ENCODE peak calls at places on chromosomes 13 and 19, in ten cellular contexts. Z is GM23338, C is RWPE2, F is prostate gland, U is testis, T is SJSA1, Q is tibial nerve, O is mammary epithelial cell, D is body of pancreas, R is endodermal cell. V is an unnamed sample.

GRCh38 chr19:861099-861755 is 1.8 kb downstream of the CFD start:
- DNase-seq in Q (no peak), Z (no peak), C (no peak), U (no peak), T (no peak), R (no peak), F (no peak), O (no peak), D (no peak), V (no peak)

GRCh38 chr19:9456018-9456689 is 20.8 kb upstream of the ZNF266 start:
- DNase-seq in T (no peak), U (no peak), D (no peak), Z (no peak), Q (no peak), F (no peak), C (no peak), O (no peak), R (no peak), V (no peak)

GRCh38 chr19:14442904-14443631 is 10.0 kb downstream of the PKN1 start:
- DNase-seq in O (no peak), Z (no peak), Q (no peak), D (no peak), F (no peak), U (no peak), R (no peak), T (no peak), C (no peak), V (no peak)

GRCh38 chr19:7605490-7606222 is 10.0 kb downstream of the CAMSAP3 start:
- DNase-seq in Q (no peak), R (peak; percentile 88), F (no peak), D (peak; percentile 40), C (no peak), Z (peak; percentile 91), O (peak; percentile 16), U (peak; percentile 75), T (peak; percentile 46), V (no peak)

GRCh38 chr19:18311495-18311894 is 11.4 kb downstream of the LSM4 start:
- DNase-seq in U (no peak), F (no peak), C (no peak), D (no peak), O (no peak), Z (no peak), T (no peak), Q (no peak), R (no peak), V (no peak)

GRCh38 chr19:42606660-42607351 is 12.1 kb upstream of the CEACAM8 start:
- DNase-seq in F (peak; percentile 90), R (peak; percentile 92), U (peak; percentile 80), O (peak; percentile 61), D (peak; percentile 94), Z (peak; percentile 92), Q (no peak), T (peak; percentile 64), C (no peak), V (peak; percentile 14)

GRCh38 chr13:106348032-106348431 is 187.4 kb downstream of the EFNB2 start:
- DNase-seq in R (peak; percentile 53), C (no peak), Z (peak; percentile 66), O (peak; percentile 88), F (no peak), U (no peak), D (no peak), Q (no peak), T (no peak), V (peak; percentile 54)

GRCh38 chr19:7312816-7313215 is 18.6 kb upstream of the INSR start:
- DNase-seq in U (no peak), Z (no peak), Q (no peak), T (no peak), R (no peak), F (no peak), C (no peak), D (no peak), O (no peak), V (no peak)

GRCh38 chr19:51983361-51983760 is 3.3 kb downstream of the ZNF350 start:
- DNase-seq in R (no peak), O (no peak), C (no peak), D (no peak), Q (no peak), Z (no peak), U (no peak), T (no peak), F (peak; percentile 58), V (no peak)
- H3K27ac ChIP-seq in R (no peak overlapping the region), O (no peak overlapping the region), C (no peak overlapping the region), D (no peak overlapping the region), Q (no peak overlapping the region), Z (no peak overlapping the region), U (no peak overlapping the region), T (no peak overlapping the region), F (peak overlapping the region; percentile 88), V (no peak overlapping the region)

GRCh38 chr19:46698395-46699321 is 18.3 kb downstream of the PRKD2 start:
- DNase-seq in F (no peak), O (no peak), T (no peak), C (no peak), D (no peak), Z (no peak), U (no peak), Q (no peak), R (no peak), V (no peak)

GRCh38 chr19:46696052-46696451 is 20.9 kb downstream of the PRKD2 start:
- DNase-seq in Z (no peak), R (peak; percentile 61), F (no peak), O (no peak), D (no peak), Q (no peak), C (no peak), T (no peak), U (no peak), V (no peak)

GRCh38 chr19:46700704-46701103 is 16.2 kb downstream of the PRKD2 start:
- DNase-seq in D (no peak), Q (no peak), Z (no peak), U (no peak), C (no peak), O (no peak), F (no peak), T (no peak), R (no peak), V (no peak)

GRCh38 chr19:46693760-46694159 is 23.2 kb downstream of the PRKD2 start:
- DNase-seq in R (no peak), T (no peak), C (no peak), F (no peak), Q (no peak), U (no peak), O (no peak), D (no peak), Z (no peak), V (no peak)

DNA sequence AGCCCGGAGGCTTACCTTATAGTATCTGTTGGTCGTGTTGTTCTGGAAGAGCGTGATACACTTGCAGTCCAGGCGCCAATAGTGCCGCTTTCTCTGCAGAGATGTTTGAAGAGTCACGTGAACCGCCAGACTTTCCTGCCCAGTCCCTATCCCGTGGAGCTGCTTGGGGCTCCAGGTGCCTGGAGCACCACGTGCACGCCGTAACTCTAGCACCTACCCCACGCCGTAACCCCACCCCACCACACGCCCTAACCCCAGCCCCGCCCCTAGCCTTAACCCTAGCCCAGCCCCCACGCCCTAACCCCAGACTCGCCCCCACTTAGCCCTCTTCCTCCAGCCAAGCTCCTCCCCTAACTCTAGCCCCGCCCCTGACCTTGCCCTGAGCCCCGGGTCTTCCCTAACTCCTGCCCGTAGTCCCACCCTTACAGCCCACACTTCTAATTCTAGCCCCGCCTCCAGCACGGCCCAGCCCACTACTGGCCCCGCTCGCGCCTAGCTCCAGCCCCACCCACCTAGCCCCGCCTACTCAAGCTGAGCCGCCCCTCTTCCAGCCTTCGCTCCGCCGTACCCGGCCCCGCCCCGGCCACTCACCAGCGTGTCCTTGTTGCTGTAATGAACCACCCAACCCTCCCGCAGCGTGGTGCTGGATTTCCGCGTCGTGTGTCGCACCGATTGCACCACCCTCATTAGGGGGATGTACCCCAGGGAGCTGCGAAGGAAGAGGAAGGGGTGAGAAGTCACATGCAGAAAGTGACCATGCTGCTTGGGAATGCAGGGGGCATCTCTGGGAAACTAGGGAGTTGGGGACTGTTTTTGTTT is 19.6 kb downstream of the PRKD2 start:
- DNase-seq in U (peak; percentile 90), F (peak; percentile 62), R (peak; percentile 99), C (peak; percentile 71), D (peak; percentile 91), Q (peak; percentile 79), T (no peak), Z (peak; percentile 99), O (no peak), V (no peak)
- H3K27ac ChIP-seq in U (no peak overlapping the region), F (no peak overlapping the region), R (no peak overlapping the region), C (no peak overlapping the region), D (no peak overlapping the region), Q (peak overlapping the region; percentile 64), T (no peak overlapping the region), Z (peak overlapping the region; percentile 84), O (no peak overlapping the region), V (no peak overlapping the region)

DNA sequence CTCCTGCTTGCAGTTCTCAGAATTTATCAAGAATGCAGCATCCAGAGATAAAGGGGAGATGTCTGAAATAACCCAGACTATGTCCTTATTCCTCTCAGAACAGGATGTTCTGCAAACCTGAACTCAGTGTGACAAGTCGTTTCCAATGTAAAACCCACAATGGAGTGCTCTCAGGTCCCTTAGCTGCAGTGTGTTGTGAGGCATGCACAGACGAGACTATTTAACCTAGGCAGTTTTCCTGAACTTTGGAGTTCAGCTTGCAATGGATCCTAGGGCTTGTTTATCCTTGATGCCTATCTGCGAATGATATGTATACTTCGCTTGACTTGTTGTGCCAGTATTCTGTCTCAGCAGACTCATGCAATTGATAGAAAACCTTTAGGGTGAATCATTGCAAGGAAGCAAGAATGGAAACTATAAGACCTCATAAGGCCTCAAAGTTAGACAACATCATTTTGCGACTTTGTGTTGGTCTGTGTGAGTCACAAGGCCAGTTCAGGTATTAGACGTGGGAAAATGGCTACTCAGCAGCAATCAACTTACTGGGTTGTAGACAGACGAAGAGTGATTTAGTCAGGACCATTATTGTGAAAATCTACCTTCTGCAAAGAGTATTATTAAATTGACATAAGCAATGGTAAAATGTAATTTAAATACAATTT is 2439.9 kb upstream of the PCDH20 start:
- DNase-seq in R (no peak), Z (no peak), D (no peak), U (no peak), T (no peak), O (no peak), F (no peak), C (no peak), Q (no peak), V (no peak)
- H3K27ac ChIP-seq in R (no peak overlapping the region), Z (no peak overlapping the region), D (no peak overlapping the region), U (no peak overlapping the region), T (no peak overlapping the region), O (no peak overlapping the region), F (no peak overlapping the region), C (no peak overlapping the region), Q (no peak overlapping the region), V (no peak overlapping the region)

DNA sequence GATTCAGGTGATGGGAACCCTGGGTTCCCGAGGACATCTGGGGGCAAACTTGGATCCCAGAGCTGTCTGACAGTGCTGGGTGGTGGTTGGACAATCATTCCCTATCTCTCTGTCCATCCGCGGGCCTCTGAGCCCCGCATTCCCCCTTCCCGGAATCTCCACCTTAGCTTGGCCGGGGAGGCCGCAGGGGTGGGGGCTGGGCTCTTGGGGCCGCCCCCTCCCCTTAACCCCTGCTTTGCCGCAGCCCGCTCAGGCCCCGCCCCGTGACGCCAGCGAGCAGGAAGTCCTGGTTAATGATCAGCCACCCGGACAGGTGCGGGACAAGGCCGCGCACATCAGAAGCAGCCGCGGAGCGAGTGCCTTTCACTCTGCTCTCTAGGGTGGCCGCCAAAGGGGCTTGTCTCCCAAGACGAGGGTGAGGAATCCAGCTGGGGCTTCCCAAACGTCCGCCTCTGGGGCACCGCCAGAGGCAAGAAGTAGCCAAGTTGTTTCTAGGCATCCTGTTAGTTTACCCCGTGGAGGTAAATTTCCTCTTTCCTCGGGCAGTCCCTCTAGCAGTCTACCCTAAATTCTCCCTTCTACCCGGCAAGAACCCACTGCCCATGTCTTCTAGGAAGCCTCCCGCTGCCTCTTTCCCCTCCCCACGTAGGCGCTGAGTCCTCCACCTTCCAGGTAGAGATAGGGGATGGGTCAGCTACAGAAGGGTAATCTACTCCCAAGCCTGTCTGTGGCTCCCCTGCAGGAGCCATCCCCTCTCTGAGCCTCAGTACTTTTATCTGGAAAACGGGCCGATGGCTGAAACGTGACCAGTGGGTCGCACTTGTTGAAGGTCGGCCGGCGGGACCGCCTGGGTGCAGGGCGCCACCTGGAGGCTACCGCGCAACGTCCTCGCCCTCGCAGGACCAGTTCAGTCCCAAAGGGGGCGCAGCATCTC is 3.0 kb downstream of the IRF2BP1 start:
- DNase-seq in Q (peak; percentile 79), D (peak; percentile 99), C (no peak), U (peak; percentile 89), O (peak; percentile 68), T (peak; percentile 76), F (peak; percentile 80), R (peak; percentile 98), Z (peak; percentile 96), V (no peak)
- H3K27ac ChIP-seq in Q (no peak overlapping the region), D (peak overlapping the region; percentile 97), C (no peak overlapping the region), U (no peak overlapping the region), O (no peak overlapping the region), T (no peak overlapping the region), F (peak overlapping the region; percentile 82), R (peak overlapping the region; percentile 42), Z (peak overlapping the region; percentile 98), V (peak overlapping the region; percentile 41)

V was measured in epithelial cell of prostate.